ENCODE peak calls at places on chromosomes 1 and 21, in eight cellular contexts. One of them, this sample, is unnamed.

GRCh38 chr1:3023994-3024393 is 2.7 kb downstream of the ACTRT2 start:
- DNase-seq in spleen: no peak
- DNase-seq in activated CD4-positive, alpha-beta T cell treated with anti-CD3 and anti-CD28 coated beads, Interleukin-2, amount 10 ng/mL, durations not matched to agents 7 days and 5 days: no peak
- DNase-seq in activated CD8-positive, alpha-beta memory T cell treated with anti-CD3 and anti-CD28 coated beads for 24 hours: no peak
- DNase-seq in NCI-H524: no peak
- DNase-seq in transverse colon: no peak
- DNase-seq in prostate gland: no peak
- DNase-seq in T-cell: no peak
- DNase-seq in this sample: no peak

GRCh38 chr21:44425895-44426662 is 29.2 kb upstream of the LRRC3 start:
- DNase-seq in T-cell: no peak
- DNase-seq in activated CD4-positive, alpha-beta T cell treated with anti-CD3 and anti-CD28 coated beads, Interleukin-2, amount 10 ng/mL, durations not matched to agents 7 days and 5 days: no peak
- DNase-seq in transverse colon: no peak
- DNase-seq in activated CD8-positive, alpha-beta memory T cell treated with anti-CD3 and anti-CD28 coated beads for 24 hours: no peak
- DNase-seq in prostate gland: no peak
- DNase-seq in NCI-H524: no peak
- DNase-seq in spleen: peak
- DNase-seq in this sample: peak

GRCh38 chr1:247639381-247639981 is 34.1 kb downstream of the OR2G3 start:
- DNase-seq in activated CD4-positive, alpha-beta T cell treated with anti-CD3 and anti-CD28 coated beads, Interleukin-2, amount 10 ng/mL, durations not matched to agents 7 days and 5 days: peak
- DNase-seq in transverse colon: peak
- DNase-seq in activated CD8-positive, alpha-beta memory T cell treated with anti-CD3 and anti-CD28 coated beads for 24 hours: peak
- DNase-seq in spleen: peak
- DNase-seq in NCI-H524: no peak
- DNase-seq in T-cell: peak
- DNase-seq in prostate gland: peak
- DNase-seq in this sample: peak

GRCh38 chr1:11967028-11967547 is 13.2 kb upstream of the MFN2 start:
- DNase-seq in activated CD4-positive, alpha-beta T cell treated with anti-CD3 and anti-CD28 coated beads, Interleukin-2, amount 10 ng/mL, durations not matched to agents 7 days and 5 days: peak
- DNase-seq in transverse colon: peak
- DNase-seq in NCI-H524: peak
- DNase-seq in activated CD8-positive, alpha-beta memory T cell treated with anti-CD3 and anti-CD28 coated beads for 24 hours: no peak
- DNase-seq in spleen: no peak
- DNase-seq in T-cell: no peak
- DNase-seq in prostate gland: peak
- DNase-seq in this sample: no peak

GRCh38 chr1:241406421-241406820 is 49.4 kb upstream of the RGS7 start:
- DNase-seq in activated CD4-positive, alpha-beta T cell treated with anti-CD3 and anti-CD28 coated beads, Interleukin-2, amount 10 ng/mL, durations not matched to agents 7 days and 5 days: no peak
- DNase-seq in NCI-H524: no peak
- DNase-seq in activated CD8-positive, alpha-beta memory T cell treated with anti-CD3 and anti-CD28 coated beads for 24 hours: no peak
- DNase-seq in spleen: no peak
- DNase-seq in T-cell: no peak
- DNase-seq in transverse colon: no peak
- DNase-seq in prostate gland: no peak
- DNase-seq in this sample: no peak

GRCh38 chr1:244214009-244214967 is 163.2 kb downstream of the ZBTB18 start:
- DNase-seq in spleen: no peak
- DNase-seq in transverse colon: peak
- DNase-seq in activated CD4-positive, alpha-beta T cell treated with anti-CD3 and anti-CD28 coated beads, Interleukin-2, amount 10 ng/mL, durations not matched to agents 7 days and 5 days: no peak
- DNase-seq in activated CD8-positive, alpha-beta memory T cell treated with anti-CD3 and anti-CD28 coated beads for 24 hours: no peak
- DNase-seq in T-cell: no peak
- DNase-seq in prostate gland: peak
- DNase-seq in NCI-H524: peak
- DNase-seq in this sample: no peak

GRCh38 chr1:212118167-212118871 is 82.8 kb downstream of the DTL start:
- DNase-seq in NCI-H524: no peak
- DNase-seq in T-cell: no peak
- DNase-seq in spleen: no peak
- DNase-seq in activated CD8-positive, alpha-beta memory T cell treated with anti-CD3 and anti-CD28 coated beads for 24 hours: no peak
- DNase-seq in activated CD4-positive, alpha-beta T cell treated with anti-CD3 and anti-CD28 coated beads, Interleukin-2, amount 10 ng/mL, durations not matched to agents 7 days and 5 days: no peak
- DNase-seq in transverse colon: no peak
- DNase-seq in prostate gland: no peak
- DNase-seq in this sample: no peak

GRCh38 chr1:113912594-113913311 is 7.6 kb downstream of the DCLRE1B start:
- DNase-seq in prostate gland: no peak
- DNase-seq in NCI-H524: peak
- DNase-seq in T-cell: no peak
- DNase-seq in activated CD8-positive, alpha-beta memory T cell treated with anti-CD3 and anti-CD28 coated beads for 24 hours: no peak
- DNase-seq in transverse colon: no peak
- DNase-seq in activated CD4-positive, alpha-beta T cell treated with anti-CD3 and anti-CD28 coated beads, Interleukin-2, amount 10 ng/mL, durations not matched to agents 7 days and 5 days: no peak
- DNase-seq in spleen: no peak
- DNase-seq in this sample: no peak

GRCh38 chr1:205458777-205459566 is 3.1 kb upstream of the BLACAT1 start:
- DNase-seq in activated CD8-positive, alpha-beta memory T cell treated with anti-CD3 and anti-CD28 coated beads for 24 hours: no peak
- DNase-seq in prostate gland: no peak
- DNase-seq in T-cell: peak
- DNase-seq in NCI-H524: no peak
- DNase-seq in transverse colon: no peak
- DNase-seq in spleen: no peak
- DNase-seq in activated CD4-positive, alpha-beta T cell treated with anti-CD3 and anti-CD28 coated beads, Interleukin-2, amount 10 ng/mL, durations not matched to agents 7 days and 5 days: peak
- DNase-seq in this sample: no peak

GRCh38 chr1:178609015-178609414 is 96.1 kb downstream of the TEX35 start:
- DNase-seq in activated CD8-positive, alpha-beta memory T cell treated with anti-CD3 and anti-CD28 coated beads for 24 hours: no peak
- DNase-seq in NCI-H524: no peak
- DNase-seq in prostate gland: no peak
- DNase-seq in T-cell: no peak
- DNase-seq in spleen: no peak
- DNase-seq in transverse colon: no peak
- DNase-seq in activated CD4-positive, alpha-beta T cell treated with anti-CD3 and anti-CD28 coated beads, Interleukin-2, amount 10 ng/mL, durations not matched to agents 7 days and 5 days: no peak
- DNase-seq in this sample: no peak

GRCh38 chr1:163914785-163915413 is 593.1 kb downstream of the NUF2 start:
- DNase-seq in NCI-H524: no peak
- DNase-seq in T-cell: no peak
- DNase-seq in activated CD4-positive, alpha-beta T cell treated with anti-CD3 and anti-CD28 coated beads, Interleukin-2, amount 10 ng/mL, durations not matched to agents 7 days and 5 days: no peak
- DNase-seq in spleen: no peak
- DNase-seq in activated CD8-positive, alpha-beta memory T cell treated with anti-CD3 and anti-CD28 coated beads for 24 hours: no peak
- DNase-seq in transverse colon: no peak
- DNase-seq in prostate gland: no peak
- DNase-seq in this sample: no peak

GRCh38 chr21:45208627-45208951 is 79.1 kb downstream of the POFUT2 start:
- DNase-seq in spleen: no peak
- DNase-seq in activated CD4-positive, alpha-beta T cell treated with anti-CD3 and anti-CD28 coated beads, Interleukin-2, amount 10 ng/mL, durations not matched to agents 7 days and 5 days: no peak
- DNase-seq in prostate gland: no peak
- DNase-seq in transverse colon: no peak
- DNase-seq in T-cell: no peak
- DNase-seq in activated CD8-positive, alpha-beta memory T cell treated with anti-CD3 and anti-CD28 coated beads for 24 hours: no peak
- DNase-seq in NCI-H524: no peak
- DNase-seq in this sample: peak

GRCh38 chr1:201942129-201942495 is 4.2 kb downstream of the LMOD1 start:
- DNase-seq in activated CD8-positive, alpha-beta memory T cell treated with anti-CD3 and anti-CD28 coated beads for 24 hours: no peak
- DNase-seq in NCI-H524: no peak
- DNase-seq in activated CD4-positive, alpha-beta T cell treated with anti-CD3 and anti-CD28 coated beads, Interleukin-2, amount 10 ng/mL, durations not matched to agents 7 days and 5 days: no peak
- DNase-seq in T-cell: no peak
- DNase-seq in prostate gland: no peak
- DNase-seq in spleen: no peak
- DNase-seq in transverse colon: no peak
- DNase-seq in this sample: no peak

GRCh38 chr1:10424034-10424433 is 6.2 kb upstream of the CENPS start:
- DNase-seq in transverse colon: peak
- DNase-seq in NCI-H524: no peak
- DNase-seq in prostate gland: no peak
- DNase-seq in spleen: peak
- DNase-seq in T-cell: no peak
- DNase-seq in activated CD8-positive, alpha-beta memory T cell treated with anti-CD3 and anti-CD28 coated beads for 24 hours: no peak
- DNase-seq in activated CD4-positive, alpha-beta T cell treated with anti-CD3 and anti-CD28 coated beads, Interleukin-2, amount 10 ng/mL, durations not matched to agents 7 days and 5 days: no peak
- DNase-seq in this sample: no peak

GRCh38 chr1:244454412-244454811 is 2.7 kb upstream of the ADSS2 start:
- DNase-seq in activated CD4-positive, alpha-beta T cell treated with anti-CD3 and anti-CD28 coated beads, Interleukin-2, amount 10 ng/mL, durations not matched to agents 7 days and 5 days: no peak
- DNase-seq in spleen: no peak
- DNase-seq in NCI-H524: no peak
- DNase-seq in activated CD8-positive, alpha-beta memory T cell treated with anti-CD3 and anti-CD28 coated beads for 24 hours: no peak
- DNase-seq in transverse colon: no peak
- DNase-seq in T-cell: no peak
- DNase-seq in prostate gland: peak
- DNase-seq in this sample: no peak

GRCh38 chr1:23343246-23344110 is 606 bp downstream of the HNRNPR start:
- DNase-seq in spleen: peak
- DNase-seq in prostate gland: no peak
- DNase-seq in transverse colon: peak
- DNase-seq in activated CD8-positive, alpha-beta memory T cell treated with anti-CD3 and anti-CD28 coated beads for 24 hours: peak
- DNase-seq in activated CD4-positive, alpha-beta T cell treated with anti-CD3 and anti-CD28 coated beads, Interleukin-2, amount 10 ng/mL, durations not matched to agents 7 days and 5 days: peak
- DNase-seq in NCI-H524: peak
- DNase-seq in T-cell: no peak
- DNase-seq in this sample: peak

GRCh38 chr1:163084330-163084729 is 15.2 kb downstream of the RGS4 start:
- DNase-seq in NCI-H524: no peak
- DNase-seq in activated CD8-positive, alpha-beta memory T cell treated with anti-CD3 and anti-CD28 coated beads for 24 hours: no peak
- DNase-seq in spleen: no peak
- DNase-seq in transverse colon: no peak
- DNase-seq in prostate gland: no peak
- DNase-seq in T-cell: no peak
- DNase-seq in activated CD4-positive, alpha-beta T cell treated with anti-CD3 and anti-CD28 coated beads, Interleukin-2, amount 10 ng/mL, durations not matched to agents 7 days and 5 days: no peak
- DNase-seq in this sample: no peak

GRCh38 chr1:202117898-202118371 is 4.8 kb upstream of the GPR37L1 start:
- DNase-seq in T-cell: no peak
- DNase-seq in activated CD8-positive, alpha-beta memory T cell treated with anti-CD3 and anti-CD28 coated beads for 24 hours: no peak
- DNase-seq in prostate gland: no peak
- DNase-seq in transverse colon: peak
- DNase-seq in NCI-H524: no peak
- DNase-seq in spleen: no peak
- DNase-seq in activated CD4-positive, alpha-beta T cell treated with anti-CD3 and anti-CD28 coated beads, Interleukin-2, amount 10 ng/mL, durations not matched to agents 7 days and 5 days: no peak
- DNase-seq in this sample: no peak

GRCh38 chr1:225987491-225988316 is 11.4 kb downstream of the SDE2 start:
- DNase-seq in activated CD4-positive, alpha-beta T cell treated with anti-CD3 and anti-CD28 coated beads, Interleukin-2, amount 10 ng/mL, durations not matched to agents 7 days and 5 days: peak
- DNase-seq in transverse colon: no peak
- DNase-seq in NCI-H524: no peak
- DNase-seq in activated CD8-positive, alpha-beta memory T cell treated with anti-CD3 and anti-CD28 coated beads for 24 hours: no peak
- DNase-seq in prostate gland: no peak
- DNase-seq in T-cell: no peak
- DNase-seq in spleen: no peak
- DNase-seq in this sample: no peak

GRCh38 chr1:111221633-111222286 is 5.8 kb upstream of the CHI3L2 start:
- DNase-seq in T-cell: peak
- DNase-seq in NCI-H524: no peak
- DNase-seq in transverse colon: peak
- DNase-seq in activated CD4-positive, alpha-beta T cell treated with anti-CD3 and anti-CD28 coated beads, Interleukin-2, amount 10 ng/mL, durations not matched to agents 7 days and 5 days: peak
- DNase-seq in prostate gland: no peak
- DNase-seq in spleen: no peak
- DNase-seq in activated CD8-positive, alpha-beta memory T cell treated with anti-CD3 and anti-CD28 coated beads for 24 hours: peak
- DNase-seq in this sample: no peak

GRCh38 chr1:189429610-189430009 is 1048.1 kb downstream of the BRINP3 start:
- DNase-seq in activated CD8-positive, alpha-beta memory T cell treated with anti-CD3 and anti-CD28 coated beads for 24 hours: no peak
- DNase-seq in transverse colon: no peak
- DNase-seq in prostate gland: no peak
- DNase-seq in T-cell: no peak
- DNase-seq in activated CD4-positive, alpha-beta T cell treated with anti-CD3 and anti-CD28 coated beads, Interleukin-2, amount 10 ng/mL, durations not matched to agents 7 days and 5 days: no peak
- DNase-seq in NCI-H524: peak
- DNase-seq in spleen: no peak
- DNase-seq in this sample: no peak

GRCh38 chr1:160488347-160489058 is 34.6 kb downstream of the SLAMF6 start:
- DNase-seq in transverse colon: no peak
- DNase-seq in prostate gland: no peak
- DNase-seq in activated CD8-positive, alpha-beta memory T cell treated with anti-CD3 and anti-CD28 coated beads for 24 hours: no peak
- DNase-seq in activated CD4-positive, alpha-beta T cell treated with anti-CD3 and anti-CD28 coated beads, Interleukin-2, amount 10 ng/mL, durations not matched to agents 7 days and 5 days: no peak
- DNase-seq in spleen: no peak
- DNase-seq in T-cell: no peak
- DNase-seq in NCI-H524: no peak
- DNase-seq in this sample: no peak

GRCh38 chr1:29243863-29244185 is 7.5 kb downstream of the PTPRU start:
- DNase-seq in activated CD8-positive, alpha-beta memory T cell treated with anti-CD3 and anti-CD28 coated beads for 24 hours: no peak
- DNase-seq in T-cell: no peak
- DNase-seq in activated CD4-positive, alpha-beta T cell treated with anti-CD3 and anti-CD28 coated beads, Interleukin-2, amount 10 ng/mL, durations not matched to agents 7 days and 5 days: no peak
- DNase-seq in transverse colon: no peak
- DNase-seq in prostate gland: no peak
- DNase-seq in spleen: no peak
- DNase-seq in NCI-H524: no peak
- DNase-seq in this sample: no peak

GRCh38 chr1:8821084-8821483 is 3.6 kb upstream of the RERE start:
- DNase-seq in activated CD4-positive, alpha-beta T cell treated with anti-CD3 and anti-CD28 coated beads, Interleukin-2, amount 10 ng/mL, durations not matched to agents 7 days and 5 days: no peak
- DNase-seq in spleen: no peak
- DNase-seq in NCI-H524: no peak
- DNase-seq in transverse colon: no peak
- DNase-seq in T-cell: no peak
- DNase-seq in prostate gland: no peak
- DNase-seq in activated CD8-positive, alpha-beta memory T cell treated with anti-CD3 and anti-CD28 coated beads for 24 hours: no peak
- DNase-seq in this sample: no peak

GRCh38 chr1:94069649-94070285 is 51.2 kb downstream of the ABCA4 start:
- DNase-seq in activated CD8-positive, alpha-beta memory T cell treated with anti-CD3 and anti-CD28 coated beads for 24 hours: no peak
- DNase-seq in activated CD4-positive, alpha-beta T cell treated with anti-CD3 and anti-CD28 coated beads, Interleukin-2, amount 10 ng/mL, durations not matched to agents 7 days and 5 days: no peak
- DNase-seq in NCI-H524: no peak
- DNase-seq in spleen: no peak
- DNase-seq in transverse colon: no peak
- DNase-seq in T-cell: no peak
- DNase-seq in prostate gland: peak
- DNase-seq in this sample: no peak

GRCh38 chr1:40806724-40807675 is 23.4 kb downstream of the KCNQ4 start:
- DNase-seq in activated CD8-positive, alpha-beta memory T cell treated with anti-CD3 and anti-CD28 coated beads for 24 hours: no peak
- DNase-seq in activated CD4-positive, alpha-beta T cell treated with anti-CD3 and anti-CD28 coated beads, Interleukin-2, amount 10 ng/mL, durations not matched to agents 7 days and 5 days: no peak
- DNase-seq in T-cell: no peak
- DNase-seq in prostate gland: no peak
- DNase-seq in spleen: no peak
- DNase-seq in NCI-H524: no peak
- DNase-seq in transverse colon: no peak
- DNase-seq in this sample: no peak

GRCh38 chr1:8422439-8423133 is 104.7 kb downstream of the SLC45A1 start:
- DNase-seq in transverse colon: peak
- DNase-seq in spleen: peak
- DNase-seq in T-cell: no peak
- DNase-seq in activated CD8-positive, alpha-beta memory T cell treated with anti-CD3 and anti-CD28 coated beads for 24 hours: no peak
- DNase-seq in NCI-H524: no peak
- DNase-seq in prostate gland: no peak
- DNase-seq in activated CD4-positive, alpha-beta T cell treated with anti-CD3 and anti-CD28 coated beads, Interleukin-2, amount 10 ng/mL, durations not matched to agents 7 days and 5 days: no peak
- DNase-seq in this sample: no peak

GRCh38 chr21:34582506-34583150 is 32.3 kb downstream of the RCAN1 start:
- DNase-seq in activated CD4-positive, alpha-beta T cell treated with anti-CD3 and anti-CD28 coated beads, Interleukin-2, amount 10 ng/mL, durations not matched to agents 7 days and 5 days: peak
- DNase-seq in transverse colon: no peak
- DNase-seq in spleen: no peak
- DNase-seq in T-cell: no peak
- DNase-seq in prostate gland: peak
- DNase-seq in activated CD8-positive, alpha-beta memory T cell treated with anti-CD3 and anti-CD28 coated beads for 24 hours: no peak
- DNase-seq in NCI-H524: no peak
- DNase-seq in this sample: peak

GRCh38 chr1:11482904-11483479 is 4.0 kb downstream of the DISP3 start:
- DNase-seq in spleen: no peak
- DNase-seq in transverse colon: no peak
- DNase-seq in prostate gland: no peak
- DNase-seq in T-cell: no peak
- DNase-seq in activated CD8-positive, alpha-beta memory T cell treated with anti-CD3 and anti-CD28 coated beads for 24 hours: no peak
- DNase-seq in NCI-H524: no peak
- DNase-seq in activated CD4-positive, alpha-beta T cell treated with anti-CD3 and anti-CD28 coated beads, Interleukin-2, amount 10 ng/mL, durations not matched to agents 7 days and 5 days: no peak
- DNase-seq in this sample: no peak

GRCh38 chr1:109716121-109716520 is 4.1 kb downstream of the GSTM5 start:
- DNase-seq in spleen: no peak
- DNase-seq in prostate gland: no peak
- DNase-seq in transverse colon: no peak
- DNase-seq in activated CD4-positive, alpha-beta T cell treated with anti-CD3 and anti-CD28 coated beads, Interleukin-2, amount 10 ng/mL, durations not matched to agents 7 days and 5 days: no peak
- DNase-seq in activated CD8-positive, alpha-beta memory T cell treated with anti-CD3 and anti-CD28 coated beads for 24 hours: no peak
- DNase-seq in NCI-H524: no peak
- DNase-seq in T-cell: no peak
- DNase-seq in this sample: no peak

GRCh38 chr1:79430437-79430836 is 423.9 kb upstream of the ADGRL4 start:
- DNase-seq in transverse colon: no peak
- DNase-seq in prostate gland: no peak
- DNase-seq in activated CD4-positive, alpha-beta T cell treated with anti-CD3 and anti-CD28 coated beads, Interleukin-2, amount 10 ng/mL, durations not matched to agents 7 days and 5 days: no peak
- DNase-seq in NCI-H524: no peak
- DNase-seq in T-cell: no peak
- DNase-seq in activated CD8-positive, alpha-beta memory T cell treated with anti-CD3 and anti-CD28 coated beads for 24 hours: no peak
- DNase-seq in spleen: no peak
- DNase-seq in this sample: no peak

GRCh38 chr1:213376862-213377372 is 325.9 kb downstream of the RPS6KC1 start:
- DNase-seq in NCI-H524: no peak
- DNase-seq in activated CD8-positive, alpha-beta memory T cell treated with anti-CD3 and anti-CD28 coated beads for 24 hours: no peak
- DNase-seq in T-cell: no peak
- DNase-seq in prostate gland: no peak
- DNase-seq in transverse colon: no peak
- DNase-seq in activated CD4-positive, alpha-beta T cell treated with anti-CD3 and anti-CD28 coated beads, Interleukin-2, amount 10 ng/mL, durations not matched to agents 7 days and 5 days: no peak
- DNase-seq in spleen: no peak
- DNase-seq in this sample: no peak

GRCh38 chr21:28337319-28337718 is 655.4 kb downstream of the LTN1 start:
- DNase-seq in activated CD8-positive, alpha-beta memory T cell treated with anti-CD3 and anti-CD28 coated beads for 24 hours: no peak
- DNase-seq in NCI-H524: no peak
- DNase-seq in prostate gland: no peak
- DNase-seq in transverse colon: no peak
- DNase-seq in T-cell: no peak
- DNase-seq in activated CD4-positive, alpha-beta T cell treated with anti-CD3 and anti-CD28 coated beads, Interleukin-2, amount 10 ng/mL, durations not matched to agents 7 days and 5 days: no peak
- DNase-seq in spleen: no peak
- DNase-seq in this sample: no peak

GRCh38 chr1:236451796-236452373 is 57.8 kb downstream of the EDARADD start:
- DNase-seq in NCI-H524: no peak
- DNase-seq in spleen: no peak
- DNase-seq in activated CD8-positive, alpha-beta memory T cell treated with anti-CD3 and anti-CD28 coated beads for 24 hours: peak
- DNase-seq in prostate gland: no peak
- DNase-seq in activated CD4-positive, alpha-beta T cell treated with anti-CD3 and anti-CD28 coated beads, Interleukin-2, amount 10 ng/mL, durations not matched to agents 7 days and 5 days: peak
- DNase-seq in T-cell: peak
- DNase-seq in transverse colon: peak
- DNase-seq in this sample: no peak

This sample was measured in osteocyte.